ENCODE peak calls at places on chromosomes 4 and X, in eight cellular contexts. One of them, this sample, is unnamed. For H3K4me1 and H3K9me3, the result is how much of the 10 kb centered on the place peaks cover.

GRCh38 chr4:73600917-73601316 is 19.3 kb downstream of the RASSF6 start:
- DNase-seq in esophagus squamous epithelium: no peak
- DNase-seq in mucosa of descending colon: no peak
- DNase-seq in RWPE2: no peak
- DNase-seq in heart left ventricle: no peak
- DNase-seq in tibial artery: no peak
- DNase-seq in tibial nerve: no peak
- DNase-seq in BE2C: no peak
- DNase-seq in this sample: no peak

GRCh38 chr4:74364649-74365491 is at the start of gene EREG:
- DNase-seq in esophagus squamous epithelium: no peak
- DNase-seq in RWPE2: peak
- DNase-seq in tibial artery: peak
- DNase-seq in heart left ventricle: peak
- DNase-seq in mucosa of descending colon: peak
- DNase-seq in tibial nerve: no peak
- DNase-seq in BE2C: peak
- DNase-seq in this sample: no peak

GRCh38 chr4:75621715-75622114 is 8.6 kb downstream of the CDKL2 start:
- DNase-seq in mucosa of descending colon: no peak
- DNase-seq in tibial artery: no peak
- DNase-seq in BE2C: no peak
- DNase-seq in heart left ventricle: no peak
- DNase-seq in esophagus squamous epithelium: no peak
- DNase-seq in tibial nerve: no peak
- DNase-seq in RWPE2: no peak
- DNase-seq in this sample: no peak

GRCh38 chr4:76108467-76109181 is 34.1 kb downstream of the ART3 start:
- DNase-seq in esophagus squamous epithelium: no peak
- DNase-seq in tibial artery: no peak
- DNase-seq in tibial nerve: no peak
- DNase-seq in BE2C: peak
- DNase-seq in mucosa of descending colon: no peak
- DNase-seq in heart left ventricle: no peak
- DNase-seq in RWPE2: no peak
- DNase-seq in this sample: no peak

GRCh38 chr4:153348006-153348405 is 3.5 kb downstream of the MND1 start:
- DNase-seq in heart left ventricle: no peak
- DNase-seq in esophagus squamous epithelium: no peak
- DNase-seq in mucosa of descending colon: no peak
- DNase-seq in tibial nerve: no peak
- DNase-seq in BE2C: peak
- DNase-seq in tibial artery: no peak
- DNase-seq in RWPE2: no peak
- DNase-seq in this sample: no peak

GRCh38 chr4:152310223-152310622 is 225.7 kb downstream of the FBXW7 start:
- DNase-seq in RWPE2: no peak
- DNase-seq in tibial artery: no peak
- DNase-seq in mucosa of descending colon: no peak
- DNase-seq in esophagus squamous epithelium: no peak
- DNase-seq in BE2C: no peak
- DNase-seq in heart left ventricle: no peak
- DNase-seq in tibial nerve: no peak
- DNase-seq in this sample: no peak

GRCh38 chrX:115693476-115693875 is 132.5 kb downstream of the PLS3 start:
- DNase-seq in BE2C: no peak
- DNase-seq in tibial nerve: no peak
- DNase-seq in esophagus squamous epithelium: no peak
- DNase-seq in mucosa of descending colon: no peak
- DNase-seq in RWPE2: no peak
- DNase-seq in tibial artery: no peak
- DNase-seq in heart left ventricle: no peak
- DNase-seq in this sample: no peak

GRCh38 chr4:181687116-181687515 is 556.1 kb upstream of the TENM3 start:
- DNase-seq in tibial nerve: no peak
- DNase-seq in tibial artery: no peak
- DNase-seq in BE2C: no peak
- DNase-seq in heart left ventricle: no peak
- DNase-seq in RWPE2: no peak
- DNase-seq in esophagus squamous epithelium: no peak
- DNase-seq in mucosa of descending colon: no peak
- DNase-seq in this sample: no peak

GRCh38 chr4:42149004-42149403 is 3.5 kb downstream of the BEND4 start:
- DNase-seq in BE2C: peak
- DNase-seq in tibial artery: no peak
- DNase-seq in esophagus squamous epithelium: no peak
- DNase-seq in mucosa of descending colon: no peak
- DNase-seq in tibial nerve: no peak
- DNase-seq in heart left ventricle: no peak
- DNase-seq in RWPE2: no peak
- DNase-seq in this sample: no peak

GRCh38 chr4:101418055-101418454 is 70.7 kb upstream of the PPP3CA start:
- DNase-seq in tibial nerve: no peak
- DNase-seq in BE2C: no peak
- DNase-seq in heart left ventricle: no peak
- DNase-seq in RWPE2: no peak
- DNase-seq in esophagus squamous epithelium: no peak
- DNase-seq in mucosa of descending colon: no peak
- DNase-seq in tibial artery: no peak
- DNase-seq in this sample: no peak

GRCh38 chr4:186920486-186920885 is 196.8 kb upstream of the FAT1 start:
- DNase-seq in BE2C: no peak
- DNase-seq in RWPE2: no peak
- DNase-seq in esophagus squamous epithelium: no peak
- DNase-seq in heart left ventricle: no peak
- DNase-seq in mucosa of descending colon: no peak
- DNase-seq in tibial artery: no peak
- DNase-seq in tibial nerve: no peak
- DNase-seq in this sample: no peak

GRCh38 chrX:29299689-29300088 is 712.4 kb downstream of the IL1RAPL1 start:
- DNase-seq in tibial artery: no peak
- DNase-seq in esophagus squamous epithelium: no peak
- DNase-seq in BE2C: no peak
- DNase-seq in mucosa of descending colon: no peak
- DNase-seq in heart left ventricle: no peak
- DNase-seq in RWPE2: no peak
- DNase-seq in tibial nerve: no peak
- DNase-seq in this sample: no peak

GRCh38 chr4:133968174-133968573 is 233.4 kb downstream of the PABPC4L start:
- DNase-seq in tibial artery: no peak
- DNase-seq in heart left ventricle: no peak
- DNase-seq in RWPE2: no peak
- DNase-seq in BE2C: no peak
- DNase-seq in esophagus squamous epithelium: no peak
- DNase-seq in mucosa of descending colon: no peak
- DNase-seq in tibial nerve: no peak
- DNase-seq in this sample: no peak

GRCh38 chr4:162943263-162943662 is 223.4 kb downstream of the NAF1 start:
- DNase-seq in heart left ventricle: no peak
- DNase-seq in mucosa of descending colon: no peak
- DNase-seq in tibial artery: no peak
- DNase-seq in RWPE2: no peak
- DNase-seq in tibial nerve: no peak
- DNase-seq in BE2C: no peak
- DNase-seq in esophagus squamous epithelium: no peak
- DNase-seq in this sample: no peak
- TF ChIP-seq CTCF in heart left ventricle: no peak
- TF ChIP-seq CTCF in mucosa of descending colon: no peak
- TF ChIP-seq CTCF in tibial artery: no peak
- TF ChIP-seq CTCF in RWPE2: no peak
- TF ChIP-seq CTCF in tibial nerve: no peak
- TF ChIP-seq CTCF in BE2C: no peak
- TF ChIP-seq CTCF in esophagus squamous epithelium: no peak
- TF ChIP-seq CTCF in this sample: no peak

DNA sequence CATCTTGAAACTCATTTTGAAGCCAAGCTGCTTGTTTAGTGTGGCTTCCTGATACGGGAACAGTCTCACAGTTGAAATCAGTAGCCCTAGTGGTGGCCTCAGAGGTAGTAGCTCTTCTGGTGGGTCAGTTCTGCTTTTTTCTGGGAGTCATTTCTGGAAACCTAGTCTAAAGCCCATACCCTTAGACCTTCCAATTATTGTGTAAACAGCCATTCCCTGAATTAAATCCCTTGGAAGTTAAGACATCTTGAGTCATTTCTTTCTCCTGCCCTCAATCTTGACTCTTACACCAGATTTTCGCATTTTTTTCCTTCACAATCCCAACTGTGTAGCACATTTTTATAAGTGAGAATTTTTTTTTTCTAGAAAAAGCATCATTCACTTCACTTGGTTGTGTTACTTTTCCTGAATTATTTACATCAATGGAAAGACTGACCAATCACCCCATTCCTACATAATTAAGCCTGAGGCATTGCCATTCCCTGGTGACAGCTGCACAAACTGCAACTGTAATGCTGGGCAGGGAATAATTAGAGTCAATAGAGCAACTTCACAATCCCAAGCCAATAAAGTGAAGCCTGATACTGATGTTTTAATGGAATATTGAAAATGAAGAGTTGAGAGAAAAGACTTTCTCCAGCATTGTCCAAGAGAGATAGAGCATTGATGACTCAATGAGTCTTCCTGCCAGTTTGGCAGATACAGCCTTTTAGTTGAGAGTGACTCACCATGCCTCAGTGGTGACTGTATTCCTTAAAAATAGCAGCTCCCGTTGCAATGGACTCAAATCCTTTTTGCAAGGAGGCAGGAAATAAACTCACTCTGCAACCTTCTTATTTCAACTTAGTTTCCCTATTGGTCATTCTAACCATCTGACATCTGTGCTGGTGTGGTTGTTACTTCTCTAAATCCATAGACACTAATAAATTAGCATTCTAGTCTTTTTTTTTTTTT is 13.0 kb upstream of the SEPSECS start:
- DNase-seq in tibial nerve: no peak
- DNase-seq in mucosa of descending colon: no peak
- DNase-seq in tibial artery: peak
- DNase-seq in BE2C: no peak
- DNase-seq in esophagus squamous epithelium: no peak
- DNase-seq in RWPE2: peak
- DNase-seq in heart left ventricle: peak
- DNase-seq in this sample: no peak
- H3K4me1 ChIP-seq in tibial nerve: under half
- H3K4me1 ChIP-seq in mucosa of descending colon: under half
- H3K4me1 ChIP-seq in tibial artery: under half
- H3K4me1 ChIP-seq in BE2C: under half
- H3K4me1 ChIP-seq in esophagus squamous epithelium: under half
- H3K4me1 ChIP-seq in RWPE2: under half
- H3K4me1 ChIP-seq in heart left ventricle: under half
- H3K4me1 ChIP-seq in this sample: under half

DNA sequence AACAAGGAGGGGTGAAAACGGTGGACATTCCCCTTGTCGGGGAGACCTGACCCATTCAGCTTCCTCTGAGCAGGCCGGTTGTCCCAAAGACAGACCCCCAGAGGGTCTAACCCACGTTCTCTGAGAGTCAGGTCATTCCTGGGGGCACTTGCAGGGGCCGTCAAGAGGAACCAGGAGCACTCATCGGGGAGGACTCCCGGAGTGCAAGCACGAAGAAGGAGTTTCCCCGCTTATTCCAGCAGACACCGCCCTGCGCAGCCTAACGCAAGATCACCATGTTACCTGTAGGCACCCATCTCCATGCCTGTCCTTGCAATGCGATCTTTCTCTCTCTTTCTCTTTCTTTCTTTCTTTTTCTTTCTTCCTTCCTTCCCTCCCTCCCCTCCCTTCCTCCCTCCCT is 154.2 kb downstream of the SHOX start:
- DNase-seq in mucosa of descending colon: no peak
- DNase-seq in tibial nerve: no peak
- DNase-seq in tibial artery: no peak
- DNase-seq in esophagus squamous epithelium: no peak
- DNase-seq in BE2C: no peak
- DNase-seq in heart left ventricle: no peak
- DNase-seq in RWPE2: no peak
- DNase-seq in this sample: no peak
- H3K9me3 ChIP-seq in mucosa of descending colon: under half
- H3K9me3 ChIP-seq in tibial nerve: under half
- H3K9me3 ChIP-seq in tibial artery: under half
- H3K9me3 ChIP-seq in esophagus squamous epithelium: under half
- H3K9me3 ChIP-seq in BE2C: under half
- H3K9me3 ChIP-seq in heart left ventricle: under half
- H3K9me3 ChIP-seq in RWPE2: under half
- H3K9me3 ChIP-seq in this sample: under half

DNA sequence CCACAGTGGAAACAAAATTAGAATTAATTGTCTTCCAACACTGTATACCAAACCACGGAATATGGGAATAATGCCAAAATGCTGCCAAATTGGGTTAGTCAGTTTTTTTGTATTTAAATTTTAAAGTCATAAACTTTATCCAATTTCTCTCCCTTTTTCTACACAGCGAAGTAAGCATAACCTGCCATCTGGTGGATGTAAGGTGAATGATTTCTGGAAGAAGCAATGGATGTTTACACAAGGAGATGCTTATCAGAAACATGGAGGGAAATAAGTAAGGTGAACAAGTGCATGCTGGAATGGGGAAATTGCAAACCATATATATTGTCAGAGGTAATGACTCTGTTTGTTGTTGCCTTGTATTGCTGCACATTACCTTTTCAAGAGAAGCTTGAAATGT is 691.9 kb downstream of the TECRL start:
- DNase-seq in heart left ventricle: no peak
- DNase-seq in tibial artery: no peak
- DNase-seq in esophagus squamous epithelium: no peak
- DNase-seq in RWPE2: no peak
- DNase-seq in mucosa of descending colon: no peak
- DNase-seq in BE2C: no peak
- DNase-seq in tibial nerve: no peak
- DNase-seq in this sample: no peak
- TF ChIP-seq CTCF in heart left ventricle: no peak
- TF ChIP-seq CTCF in tibial artery: no peak
- TF ChIP-seq CTCF in esophagus squamous epithelium: no peak
- TF ChIP-seq CTCF in RWPE2: peak
- TF ChIP-seq CTCF in mucosa of descending colon: no peak
- TF ChIP-seq CTCF in BE2C: peak
- TF ChIP-seq CTCF in tibial nerve: no peak
- TF ChIP-seq CTCF in this sample: no peak

GRCh38 chr4:123856689-123857545 is 460.3 kb downstream of the SPRY1 start:
- DNase-seq in BE2C: no peak
- DNase-seq in esophagus squamous epithelium: no peak
- DNase-seq in RWPE2: no peak
- DNase-seq in tibial artery: peak
- DNase-seq in heart left ventricle: peak
- DNase-seq in mucosa of descending colon: peak
- DNase-seq in tibial nerve: no peak
- DNase-seq in this sample: no peak
- H3K4me1 ChIP-seq in BE2C: under half
- H3K4me1 ChIP-seq in esophagus squamous epithelium: under half
- H3K4me1 ChIP-seq in RWPE2: under half
- H3K4me1 ChIP-seq in tibial artery: under half
- H3K4me1 ChIP-seq in heart left ventricle: under half
- H3K4me1 ChIP-seq in mucosa of descending colon: under half
- H3K4me1 ChIP-seq in tibial nerve: under half
- H3K4me1 ChIP-seq in this sample: under half

DNA sequence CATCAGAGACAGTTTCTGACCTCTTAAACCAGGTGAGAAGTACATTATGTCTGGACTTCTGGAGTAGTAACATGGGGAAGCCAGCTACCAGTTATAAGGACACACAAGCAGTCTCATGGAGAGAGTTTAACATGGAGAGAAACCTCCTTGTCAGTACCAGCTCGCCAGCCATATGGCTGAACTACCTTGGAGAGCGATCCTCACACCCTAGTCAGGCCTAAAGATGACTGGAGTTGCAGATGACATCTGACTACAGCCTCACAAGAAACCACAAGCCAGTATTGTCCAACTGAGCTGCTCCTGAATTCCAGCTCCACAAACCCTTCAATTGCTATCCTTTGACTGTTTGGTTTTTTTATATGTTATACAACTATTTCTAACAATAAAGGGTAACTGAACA is 49.8 kb downstream of the PDHA2 start:
- DNase-seq in mucosa of descending colon: no peak
- DNase-seq in tibial nerve: no peak
- DNase-seq in esophagus squamous epithelium: no peak
- DNase-seq in BE2C: no peak
- DNase-seq in RWPE2: no peak
- DNase-seq in tibial artery: no peak
- DNase-seq in heart left ventricle: no peak
- DNase-seq in this sample: no peak
- H3K9me3 ChIP-seq in mucosa of descending colon: under half
- H3K9me3 ChIP-seq in tibial nerve: under half
- H3K9me3 ChIP-seq in esophagus squamous epithelium: under half
- H3K9me3 ChIP-seq in BE2C: under half
- H3K9me3 ChIP-seq in RWPE2: under half
- H3K9me3 ChIP-seq in tibial artery: under half
- H3K9me3 ChIP-seq in heart left ventricle: under half
- H3K9me3 ChIP-seq in this sample: under half